ENCODE peak calls at places on chromosomes 1 and 21, in six cellular contexts. B is T-helper 2 cell, J is AG08396, X is midbrain, Q is KG1, C is T-cell. D is an unnamed sample.

GRCh38 chr1:97630968-97631367 is 289.9 kb downstream of the DPYD start:
- DNase-seq in B (no peak), J (no peak), X (peak), Q (no peak), C (no peak), D (no peak)

GRCh38 chr1:48853006-48853405 is 76.3 kb upstream of the BEND5 start:
- DNase-seq in B (no peak), J (peak), X (no peak), Q (no peak), C (no peak), D (no peak)

GRCh38 chr21:15365751-15366392 is 301.1 kb upstream of the NRIP1 start:
- DNase-seq in B (no peak), J (no peak), X (no peak), Q (no peak), C (no peak), D (no peak)

GRCh38 chr1:205266584-205267305 is 39.0 kb downstream of the TMCC2 start:
- DNase-seq in B (no peak), J (no peak), X (no peak), Q (no peak), C (no peak), D (no peak)

GRCh38 chr1:236524142-236524891 is 535 bp downstream of the LGALS8 start:
- DNase-seq in B (no peak), J (peak), X (peak), Q (peak), C (peak), D (peak)

GRCh38 chr1:109796484-109797305 is 33.0 kb upstream of the EPS8L3 start:
- DNase-seq in B (no peak), J (no peak), X (no peak), Q (no peak), C (no peak), D (no peak)

GRCh38 chr1:234866007-234866866 is 256.3 kb upstream of the IRF2BP2 start:
- DNase-seq in B (no peak), J (peak), X (no peak), Q (no peak), C (no peak), D (no peak)

GRCh38 chr1:61993331-61993961 is 201.2 kb upstream of the L1TD1 start:
- DNase-seq in B (no peak), J (no peak), X (no peak), Q (no peak), C (no peak), D (no peak)

GRCh38 chr1:19974822-19975416 is 4.5 kb downstream of the PLA2G2A start:
- DNase-seq in B (no peak), J (peak), X (no peak), Q (no peak), C (peak), D (no peak)